ENCODE peak calls at places on chromosome 7, in four cellular contexts. P, C, G and H are unnamed samples.

GRCh38 chr7:44388089-44388970 is 62.9 kb upstream of the CAMK2B start:
- DNase-seq in P (no peak), C (no peak), G (no peak), H (no peak)

GRCh38 chr7:151199196-151199874 is 11.0 kb downstream of the H2BK1 start:
- DNase-seq in C (no peak), P (no peak), G (no peak), H (no peak)

GRCh38 chr7:96837583-96837982 is 127.9 kb upstream of the SEM1 start:
- DNase-seq in C (no peak), G (no peak), P (no peak), H (no peak)

GRCh38 chr7:27160147-27160545 is 3.7 kb upstream of the HOXA7 start:
- DNase-seq in C (no peak), P (no peak), G (no peak), H (no peak)

GRCh38 chr7:151570366-151570915 is 50.7 kb upstream of the RHEB start:
- DNase-seq in C (no peak), P (no peak), G (no peak), H (no peak)

GRCh38 chr7:154505362-154505761 is 453.2 kb downstream of the DPP6 start:
- DNase-seq in C (no peak), G (no peak), P (no peak), H (no peak)

GRCh38 chr7:47755248-47755647 is 173.3 kb upstream of the TNS3 start:
- DNase-seq in P (no peak), C (no peak), G (no peak), H (no peak)

GRCh38 chr7:148385009-148385682 is 205.4 kb upstream of the C7orf33 start:
- DNase-seq in P (no peak), C (no peak), G (no peak), H (no peak)

GRCh38 chr7:126605553-126605952 is 647.2 kb downstream of the GRM8 start:
- DNase-seq in G (no peak), P (no peak), C (no peak), H (no peak)

GRCh38 chr7:79528421-79528820 is 75.0 kb upstream of the MAGI2 start:
- DNase-seq in G (no peak), P (no peak), C (no peak), H (no peak)

GRCh38 chr7:85600425-85600824 is 413.6 kb upstream of the SEMA3D start:
- DNase-seq in P (no peak), C (peak; percentile 4), G (no peak), H (no peak)

GRCh38 chr7:20241491-20242261 is 24.5 kb upstream of the MACC1 start:
- DNase-seq in P (no peak), C (peak; percentile 28), G (no peak), H (no peak)

GRCh38 chr7:92685146-92686042 is 95.2 kb upstream of the FAM133B start:
- DNase-seq in C (no peak), G (no peak), P (peak; percentile 19), H (no peak)

GRCh38 chr7:108127461-108127860 is 2.7 kb downstream of the LAMB4 start:
- DNase-seq in P (no peak), G (no peak), C (no peak), H (no peak)

GRCh38 chr7:100886142-100886935 is 3.2 kb downstream of the UFSP1 start:
- DNase-seq in P (no peak), C (no peak), G (no peak), H (no peak)

GRCh38 chr7:128860158-128861073 is 2.2 kb upstream of the ATP6V1F start:
- DNase-seq in C (peak; percentile 40), G (no peak), P (no peak), H (no peak)

GRCh38 chr7:138919256-138919655 is 61.9 kb downstream of the KIAA1549 start:
- DNase-seq in P (no peak), G (no peak), C (no peak), H (no peak)

GRCh38 chr7:15628876-15629275 is 57.6 kb downstream of the MEOX2 start:
- DNase-seq in P (no peak), G (no peak), C (no peak), H (no peak)

GRCh38 chr7:6559896-6560295 is 8.6 kb upstream of the GRID2IP start:
- DNase-seq in C (no peak), G (no peak), P (no peak), H (no peak)

GRCh38 chr7:128827248-128827958 is 2.8 kb upstream of the FLNC start:
- DNase-seq in G (peak; percentile 62), P (no peak), C (peak; percentile 84), H (no peak)

DNA sequence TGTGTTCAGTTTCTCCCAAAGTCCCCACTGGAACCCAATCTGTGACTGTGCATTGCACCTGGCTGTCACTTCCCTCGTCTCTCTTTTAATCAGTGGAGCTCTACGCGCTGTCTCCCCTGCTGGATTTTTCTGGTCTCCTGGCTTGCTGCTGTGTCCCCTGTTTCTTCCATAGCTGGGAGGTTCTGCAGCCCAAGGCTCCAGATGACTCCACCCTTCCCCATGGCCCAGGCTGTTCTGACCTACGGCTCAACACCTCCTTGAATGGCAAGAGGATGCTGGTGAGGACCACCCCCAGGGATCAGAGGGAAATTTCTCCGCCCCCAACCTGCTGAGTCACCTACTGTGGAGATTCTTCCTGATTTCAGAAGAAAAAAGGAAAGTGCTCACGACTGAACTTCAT is 961.4 kb upstream of the ZNF722 start:
- DNase-seq in C (no peak), P (no peak), G (no peak), H (no peak)
- H3K9me3 ChIP-seq in C (peaks cover 3% of the 10 kb centered on the region), P (peaks cover 23% of the 10 kb centered on the region), G (peaks cover 6% of the 10 kb centered on the region), H (peaks cover 2% of the 10 kb centered on the region)

GRCh38 chr7:39069886-39070881 is 92.5 kb downstream of the POU6F2 start:
- DNase-seq in P (no peak), G (no peak), C (no peak), H (no peak)
- H3K9me3 ChIP-seq in P (no peaks in the 10 kb centered on the region), G (no peaks in the 10 kb centered on the region), C (no peaks in the 10 kb centered on the region), H (no peaks in the 10 kb centered on the region)

GRCh38 chr7:149529136-149529718 is 31.6 kb upstream of the ZNF746 start:
- DNase-seq in P (no peak), C (no peak), G (no peak), H (no peak)

GRCh38 chr7:149527414-149527813 is 29.8 kb upstream of the ZNF746 start:
- DNase-seq in C (no peak), P (no peak), G (no peak), H (no peak)

GRCh38 chr7:149532654-149533053 is 35.0 kb upstream of the ZNF746 start:
- DNase-seq in G (no peak), P (no peak), C (no peak), H (no peak)
- H3K9me3 ChIP-seq in G (peaks cover 60% of the 10 kb centered on the region), P (peaks cover 55% of the 10 kb centered on the region), C (peaks cover 39% of the 10 kb centered on the region), H (peaks cover 8% of the 10 kb centered on the region)

GRCh38 chr7:157751351-157751750 is 414.5 kb downstream of the DNAJB6 start:
- DNase-seq in G (no peak), P (no peak), C (no peak), H (no peak)
- H3K9me3 ChIP-seq in G (no peaks in the 10 kb centered on the region), P (no peaks in the 10 kb centered on the region), C (no peaks in the 10 kb centered on the region), H (no peaks in the 10 kb centered on the region)

GRCh38 chr7:64774204-64774842 is 19.9 kb upstream of the ZNF138 start:
- DNase-seq in P (no peak), C (no peak), G (no peak), H (no peak)

GRCh38 chr7:64768824-64769223 is 25.4 kb upstream of the ZNF138 start:
- DNase-seq in P (no peak), G (no peak), C (no peak), H (no peak)
- H3K9me3 ChIP-seq in P (no peaks in the 10 kb centered on the region), G (no peaks in the 10 kb centered on the region), C (no peaks in the 10 kb centered on the region), H (no peaks in the 10 kb centered on the region)

DNA sequence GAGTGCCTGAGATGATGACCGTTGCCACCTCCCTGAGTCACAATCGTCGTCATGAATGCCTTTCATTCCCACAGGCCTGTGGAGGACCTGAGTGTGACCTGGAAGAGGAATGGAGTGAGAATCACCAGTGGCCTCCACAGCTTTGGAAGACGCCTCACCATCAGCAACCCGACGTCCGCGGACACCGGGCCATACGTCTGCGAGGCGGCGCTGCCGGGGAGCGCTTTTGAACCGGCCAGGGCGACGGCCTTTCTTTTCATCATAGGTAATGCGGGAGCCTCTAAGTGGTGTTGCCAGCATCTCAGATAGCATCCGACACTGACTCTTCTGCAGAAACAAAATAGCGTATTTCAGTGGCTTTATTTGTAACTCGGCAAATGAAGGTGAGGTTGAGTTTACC is 650.6 kb downstream of the SDK1 start:
- DNase-seq in P (no peak), C (no peak), G (no peak), H (no peak)
- H3K9me3 ChIP-seq in P (no peaks in the 10 kb centered on the region), C (no peaks in the 10 kb centered on the region), G (no peaks in the 10 kb centered on the region), H (no peaks in the 10 kb centered on the region)

GRCh38 chr7:63105978-63106377 is 892.7 kb upstream of the ZNF722 start:
- DNase-seq in C (no peak), P (no peak), G (no peak), H (no peak)
- H3K9me3 ChIP-seq in C (peaks cover 7% of the 10 kb centered on the region), P (peaks cover 5% of the 10 kb centered on the region), G (peaks cover 2% of the 10 kb centered on the region), H (no peaks in the 10 kb centered on the region)

DNA sequence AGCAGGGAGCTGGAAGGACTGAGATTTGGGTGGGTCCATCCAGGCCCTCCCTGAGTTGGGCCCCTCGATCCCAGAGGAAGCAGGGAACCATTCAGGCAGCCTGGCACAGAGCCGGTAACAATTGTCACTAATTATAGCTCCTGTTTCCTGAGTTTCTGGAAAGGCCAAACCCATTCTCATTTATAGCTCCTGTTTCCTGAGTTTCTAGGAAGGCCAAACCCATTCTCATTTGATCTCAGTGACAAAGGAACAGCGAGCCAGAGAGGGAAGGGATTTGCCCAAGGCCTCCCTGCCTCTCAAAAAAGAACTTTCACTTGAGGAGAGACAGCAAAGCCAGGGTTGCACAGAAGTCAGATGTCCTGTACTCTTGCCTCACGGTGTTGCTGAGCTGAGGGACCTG is 521.9 kb downstream of the TYW1 start:
- DNase-seq in P (no peak), C (no peak), G (peak; percentile 47), H (no peak)
- H3K9me3 ChIP-seq in P (no peaks in the 10 kb centered on the region), C (no peaks in the 10 kb centered on the region), G (no peaks in the 10 kb centered on the region), H (no peaks in the 10 kb centered on the region)

GRCh38 chr7:63054191-63054661 is 944.4 kb upstream of the ZNF722 start:
- DNase-seq in G (no peak), C (no peak), P (no peak), H (no peak)

DNA sequence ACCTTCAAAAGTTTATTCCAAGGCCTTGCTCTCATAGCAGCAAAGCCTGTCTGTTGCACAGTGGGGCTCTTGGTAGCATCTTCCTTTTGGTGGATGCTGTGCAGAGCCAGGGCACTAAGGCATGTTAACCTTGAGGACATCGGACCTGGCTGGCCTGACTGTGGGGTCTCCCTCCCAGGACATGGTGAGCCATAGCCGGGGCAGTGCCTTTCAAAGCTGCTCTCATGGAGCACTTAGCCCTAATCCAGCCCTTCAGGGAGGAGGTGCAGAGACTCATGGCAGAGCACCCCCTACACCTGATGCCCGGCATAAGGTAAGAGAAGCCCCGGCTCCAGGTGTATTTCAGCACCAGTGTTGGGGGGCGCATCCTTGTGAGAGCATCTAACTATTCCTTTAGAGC is 941.4 kb upstream of the ZNF722 start:
- DNase-seq in C (no peak), G (no peak), P (no peak), H (no peak)
- H3K9me3 ChIP-seq in C (no peaks in the 10 kb centered on the region), G (peaks cover 6% of the 10 kb centered on the region), P (peaks cover 10% of the 10 kb centered on the region), H (peaks cover 2% of the 10 kb centered on the region)

GRCh38 chr7:87354749-87355148 is 9.3 kb downstream of the CROT start:
- DNase-seq in P (no peak), C (no peak), G (no peak), H (no peak)
- H3K9me3 ChIP-seq in P (peaks cover 7% of the 10 kb centered on the region), C (peaks cover 34% of the 10 kb centered on the region), G (peaks cover 20% of the 10 kb centered on the region), H (no peaks in the 10 kb centered on the region)